ENCODE peak calls at places on chromosome 7, in four cellular contexts. J is breast epithelium, T is aorta, H is mucosa of descending colon. O is an unnamed sample.

GRCh38 chr7:21113609-21114416 is 314.1 kb upstream of the SP4 start:
- DNase-seq in H (no peak), T (no peak), J (no peak), O (no peak)

GRCh38 chr7:3955751-3956696 is 655.0 kb downstream of the SDK1 start:
- DNase-seq in T (no peak), H (no peak), J (no peak), O (no peak)

GRCh38 chr7:28957822-28958234 is 302 bp downstream of the TRIL start:
- DNase-seq in H (peak; percentile 52), J (no peak), T (no peak), O (peak; percentile 15)

GRCh38 chr7:28296571-28297483 is 115.5 kb upstream of the CREB5 start:
- DNase-seq in T (no peak), H (no peak), J (no peak), O (no peak)

GRCh38 chr7:27171636-27172387 is 2.3 kb downstream of the HOXA10 start:
- DNase-seq in J (peak; percentile 38), T (peak; percentile 73), H (peak; percentile 53), O (no peak)

GRCh38 chr7:7719235-7719634 is 828 bp upstream of the RPA3 start:
- DNase-seq in J (no peak), T (no peak), H (no peak), O (peak; percentile 63)

GRCh38 chr7:102097601-102098161 is 189.0 kb upstream of the SH2B2 start:
- DNase-seq in J (no peak), T (peak; percentile 12), H (no peak), O (no peak)

GRCh38 chr7:73668103-73668937 is 689 bp downstream of the VPS37D start:
- DNase-seq in T (no peak), H (no peak), J (no peak), O (no peak)

GRCh38 chr7:105723582-105723981 is 142.3 kb upstream of the EFCAB10 start:
- DNase-seq in T (no peak), H (no peak), J (no peak), O (no peak)

GRCh38 chr7:96204601-96205000 is 117.3 kb downstream of the SLC25A13 start:
- DNase-seq in T (no peak), H (no peak), J (no peak), O (no peak)

GRCh38 chr7:112500619-112501018 is 19.8 kb downstream of the LSMEM1 start:
- DNase-seq in T (no peak), H (no peak), J (no peak), O (no peak)

GRCh38 chr7:108605582-108606173 is 36.0 kb downstream of the DNAJB9 start:
- DNase-seq in T (no peak), J (no peak), H (no peak), O (no peak)

GRCh38 chr7:97272237-97272975 is 154.9 kb downstream of the SDHAF3 start:
- DNase-seq in T (no peak), J (no peak), H (no peak), O (no peak)

GRCh38 chr7:22864855-22865606 is 42.4 kb upstream of the TOMM7 start:
- DNase-seq in H (no peak), T (no peak), J (no peak), O (no peak)

GRCh38 chr7:80287400-80288174 is 153.0 kb downstream of the GNAI1 start:
- DNase-seq in T (no peak), J (no peak), H (no peak), O (no peak)

GRCh38 chr7:12549106-12549505 is 21.4 kb upstream of the SCIN start:
- DNase-seq in H (no peak), J (no peak), T (no peak), O (no peak)

GRCh38 chr7:93949468-93949867 is 27.9 kb downstream of the GNG11 start:
- DNase-seq in J (no peak), T (no peak), H (no peak), O (no peak)

GRCh38 chr7:114740095-114740494 is 181.8 kb upstream of the MDFIC start:
- DNase-seq in J (no peak), T (no peak), H (no peak), O (no peak)

GRCh38 chr7:131359136-131359776 is 31.6 kb downstream of the MKLN1 start:
- DNase-seq in J (no peak), H (no peak), T (no peak), O (no peak)
- H3K4me1 ChIP-seq in J (no peaks in the 10 kb centered on the region), H (peaks cover 35% of the 10 kb centered on the region), T (no peaks in the 10 kb centered on the region), O (peaks cover 8% of the 10 kb centered on the region)

DNA sequence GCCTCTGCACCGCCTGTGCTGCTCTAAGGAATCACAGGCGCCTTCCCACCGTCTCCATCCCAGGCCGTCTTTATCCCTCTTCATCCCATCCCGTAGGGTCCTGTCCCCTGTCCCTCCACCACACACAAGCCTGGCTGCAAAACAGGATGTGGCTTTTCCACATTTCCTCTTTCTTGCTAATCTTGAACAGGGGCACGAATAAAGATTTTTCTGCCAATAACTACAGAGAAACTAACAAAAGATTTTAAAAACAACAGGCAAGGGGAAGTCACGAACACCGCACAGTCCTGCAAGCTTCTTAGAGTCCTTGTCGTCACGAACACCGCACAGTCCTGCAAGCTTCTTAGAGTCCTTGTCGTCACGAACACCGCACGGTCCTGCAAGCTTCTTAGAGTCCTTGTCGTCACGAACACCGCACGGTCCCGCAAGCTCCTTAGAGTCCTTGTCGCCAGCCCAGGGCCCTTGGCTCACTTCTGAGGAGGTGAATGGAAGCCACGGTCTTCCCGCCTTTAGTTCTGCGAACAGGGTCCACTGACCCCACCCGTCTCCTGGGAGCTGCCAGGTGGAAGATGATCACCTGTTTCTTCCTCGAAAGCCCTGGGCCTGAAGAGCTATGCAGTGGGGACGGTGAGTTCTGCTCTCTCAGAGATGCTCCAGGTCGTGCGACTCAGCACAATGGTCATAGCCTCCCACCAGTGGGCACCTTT is 10.3 kb upstream of the INSIG1 start:
- DNase-seq in J (no peak), T (no peak), H (no peak), O (no peak)
- H3K4me1 ChIP-seq in J (no peaks in the 10 kb centered on the region), T (no peaks in the 10 kb centered on the region), H (no peaks in the 10 kb centered on the region), O (peaks cover 7% of the 10 kb centered on the region)

DNA sequence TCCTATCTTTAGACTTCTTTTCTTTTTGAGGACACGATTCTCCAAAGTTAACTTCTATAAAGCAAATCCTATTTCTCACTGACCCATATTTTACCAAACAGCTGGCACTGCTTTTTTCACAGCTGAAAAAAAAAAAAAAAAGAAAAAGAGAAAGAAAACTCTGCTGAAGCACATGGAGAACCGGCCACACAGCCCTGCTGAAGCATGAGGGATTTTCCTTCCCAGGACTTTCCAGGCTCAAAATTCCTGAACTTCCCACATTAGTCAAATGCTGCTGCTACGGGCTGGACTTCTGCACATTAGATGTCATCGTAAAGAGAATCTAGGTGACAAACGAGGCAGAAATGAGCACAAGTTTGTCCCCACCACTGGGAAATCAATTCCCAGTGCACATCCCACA is 25.2 kb downstream of the HIPK2 start:
- DNase-seq in H (no peak), T (no peak), J (no peak), O (no peak)
- H3K4me1 ChIP-seq in H (peaks cover 11% of the 10 kb centered on the region), T (no peaks in the 10 kb centered on the region), J (no peaks in the 10 kb centered on the region), O (no peaks in the 10 kb centered on the region)

GRCh38 chr7:55074008-55074499 is 55.2 kb downstream of the EGFR start:
- DNase-seq in H (peak; percentile 90), T (no peak), J (no peak), O (no peak)

GRCh38 chr7:55070839-55071238 is 52.0 kb downstream of the EGFR start:
- DNase-seq in J (no peak), T (no peak), H (no peak), O (no peak)

GRCh38 chr7:55071411-55072188 is 52.8 kb downstream of the EGFR start:
- DNase-seq in H (no peak), T (no peak), J (no peak), O (no peak)

GRCh38 chr7:55073051-55073511 is 54.3 kb downstream of the EGFR start:
- DNase-seq in J (no peak), T (no peak), H (no peak), O (no peak)

GRCh38 chr7:55072251-55072650 is 53.4 kb downstream of the EGFR start:
- DNase-seq in H (no peak), T (no peak), J (no peak), O (no peak)
- H3K4me1 ChIP-seq in H (peaks cover 59% of the 10 kb centered on the region), T (peaks cover 7% of the 10 kb centered on the region), J (no peaks in the 10 kb centered on the region), O (peaks cover 14% of the 10 kb centered on the region)

DNA sequence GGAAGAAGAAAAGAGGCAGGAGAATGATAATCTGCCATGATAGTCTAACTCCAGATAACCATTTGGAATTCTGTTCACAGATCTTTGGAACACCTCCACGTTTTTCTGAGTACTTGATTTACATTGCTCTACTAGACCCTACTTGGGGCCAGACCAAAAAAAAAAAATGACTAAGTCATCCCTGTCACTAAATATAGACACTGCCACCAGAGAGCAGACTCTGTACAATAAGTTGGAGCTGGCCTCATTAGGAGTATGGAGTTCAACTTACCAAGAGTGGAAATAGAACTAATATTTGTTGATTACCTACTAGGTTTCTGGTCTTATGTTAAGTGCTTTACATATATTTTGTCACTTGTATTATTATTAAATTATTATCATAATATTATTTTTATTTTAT is 80.9 kb upstream of the ZNF800 start:
- DNase-seq in T (no peak), H (no peak), J (no peak), O (no peak)
- H3K4me1 ChIP-seq in T (no peaks in the 10 kb centered on the region), H (no peaks in the 10 kb centered on the region), J (no peaks in the 10 kb centered on the region), O (peaks cover 4% of the 10 kb centered on the region)

GRCh38 chr7:88312061-88312663 is 5.5 kb upstream of the STEAP4 start:
- DNase-seq in H (peak; percentile 49), T (peak; percentile 80), J (no peak), O (peak; percentile 20)

GRCh38 chr7:88314092-88314491 is 7.4 kb upstream of the STEAP4 start:
- DNase-seq in T (no peak), H (no peak), J (no peak), O (no peak)

GRCh38 chr7:88310950-88311674 is 4.4 kb upstream of the STEAP4 start:
- DNase-seq in T (no peak), H (no peak), J (no peak), O (no peak)

GRCh38 chr7:88309845-88310244 is 3.2 kb upstream of the STEAP4 start:
- DNase-seq in T (no peak), H (no peak), J (no peak), O (no peak)

GRCh38 chr7:88311675-88312036 is 5.0 kb upstream of the STEAP4 start:
- DNase-seq in J (no peak), H (no peak), T (no peak), O (no peak)
- H3K4me1 ChIP-seq in J (no peaks in the 10 kb centered on the region), H (peaks cover 4% of the 10 kb centered on the region), T (peaks cover 2% of the 10 kb centered on the region), O (no peaks in the 10 kb centered on the region)

DNA sequence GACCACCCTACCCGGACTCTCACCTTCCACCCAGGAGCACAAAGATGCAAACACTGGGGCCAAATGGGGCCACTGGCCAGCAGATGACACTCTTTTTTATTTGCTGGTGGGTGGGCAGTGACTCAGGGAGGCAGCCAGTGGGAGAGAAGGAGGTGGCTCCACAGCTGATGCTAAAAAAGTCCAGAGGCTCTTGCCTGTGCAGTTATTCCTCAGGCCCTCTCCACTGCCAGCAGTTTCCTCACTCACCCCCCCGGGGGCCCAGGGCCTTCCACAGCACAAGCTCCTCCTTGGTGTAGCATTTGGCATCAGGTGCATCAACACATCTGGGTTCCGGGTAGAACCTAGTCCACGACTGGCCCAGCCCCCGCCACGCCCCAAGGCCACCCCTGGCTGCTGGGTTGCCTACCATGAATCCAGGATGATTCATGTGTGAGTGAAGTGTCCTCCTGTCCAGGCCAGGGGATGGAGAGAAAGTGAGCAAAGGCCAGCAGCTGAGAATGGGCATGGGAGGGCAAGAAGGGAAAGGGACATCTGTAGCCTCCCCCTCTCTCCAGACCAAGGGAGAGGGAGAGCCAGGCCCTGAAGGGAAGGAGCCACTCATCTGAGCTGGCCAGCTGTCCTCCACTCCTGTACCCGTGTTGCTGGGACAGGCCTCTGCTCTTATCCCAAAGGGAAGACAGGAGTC is 1.7 kb upstream of the KCNH2 start:
- DNase-seq in H (no peak), T (no peak), J (no peak), O (no peak)
- H3K4me1 ChIP-seq in H (peaks cover 17% of the 10 kb centered on the region), T (no peaks in the 10 kb centered on the region), J (peaks cover 6% of the 10 kb centered on the region), O (no peaks in the 10 kb centered on the region)

O was measured in pancreas.